ENCODE peak calls at places on chromosomes 11 and 22, in five cellular contexts. U is H9, O is mesenchymal stem cell, X is neuronal stem cell, K is H1. A is an unnamed sample.

GRCh38 chr11:30478923-30479322 is 107.2 kb downstream of the MPPED2 start:
- DNase-seq in K (no peak), O (peak), U (no peak), X (no peak), A (no peak)

GRCh38 chr11:67178878-67179277 is 59.8 kb downstream of the KDM2A start:
- DNase-seq in O (peak), U (no peak), K (no peak), X (no peak), A (no peak)

GRCh38 chr11:19844806-19845205 is 132.2 kb downstream of the NAV2 start:
- DNase-seq in U (no peak), K (no peak), O (no peak), X (no peak), A (no peak)

GRCh38 chr11:10694481-10695239 is 1.1 kb upstream of the IRAG1 start:
- DNase-seq in U (no peak), K (no peak), O (peak), X (no peak), A (no peak)

GRCh38 chr11:115501895-115502589 is 2.2 kb downstream of the CADM1 start:
- DNase-seq in K (no peak), X (peak), U (no peak), O (peak), A (no peak)

GRCh38 chr11:19168090-19168489 is 33.7 kb downstream of the CSRP3 start:
- DNase-seq in K (no peak), X (no peak), O (no peak), U (no peak), A (no peak)

GRCh38 chr22:38792833-38793232 is 1.1 kb downstream of the DNAL4 start:
- DNase-seq in O (peak), U (no peak), X (no peak), K (no peak), A (peak)

GRCh38 chr11:68584097-68584496 is 100.2 kb upstream of the GAL start:
- DNase-seq in U (peak), X (peak), K (peak), O (no peak), A (peak)

GRCh38 chr22:32746715-32747114 is 54.8 kb upstream of the TIMP3 start:
- DNase-seq in U (no peak), X (no peak), K (no peak), O (no peak), A (peak)

GRCh38 chr11:38795027-38795426 is 2197.0 kb upstream of the RAG2 start:
- DNase-seq in X (no peak), U (no peak), O (no peak), K (no peak), A (no peak)

GRCh38 chr11:96961931-96962330 is 572.1 kb downstream of the JRKL start:
- DNase-seq in U (no peak), X (no peak), O (no peak), K (no peak), A (no peak)

GRCh38 chr22:35212020-35212419 is 45.3 kb upstream of the HMGXB4 start:
- DNase-seq in O (peak), X (no peak), K (no peak), U (no peak), A (peak)

GRCh38 chr22:49768511-49768910 is 59.2 kb downstream of the BRD1 start:
- DNase-seq in X (no peak), K (no peak), U (no peak), O (no peak), A (no peak)

GRCh38 chr11:108568183-108568858 is 25.2 kb downstream of the EXPH5 start:
- DNase-seq in K (peak), X (no peak), O (no peak), U (no peak), A (no peak)

GRCh38 chr11:35943761-35944502 is at the start of gene LDLRAD3:
- DNase-seq in X (peak), O (peak), U (peak), K (peak), A (peak)

GRCh38 chr22:23219787-23220484 is 39.6 kb downstream of the BCR start:
- DNase-seq in K (no peak), O (peak), X (no peak), U (no peak), A (peak)

GRCh38 chr11:119369035-119369925 is 12.2 kb downstream of the USP2 start:
- DNase-seq in X (no peak), U (no peak), K (no peak), O (no peak), A (no peak)

GRCh38 chr11:93861808-93862207 is 11.4 kb upstream of the VSTM5 start:
- DNase-seq in O (no peak), K (no peak), U (no peak), X (no peak), A (no peak)

GRCh38 chr11:7949934-7950333 is 8.4 kb upstream of the OR10A3 start:
- DNase-seq in X (no peak), U (no peak), O (no peak), K (no peak), A (no peak)

GRCh38 chr22:20591295-20591645 is 83.9 kb downstream of the MED15 start:
- DNase-seq in K (peak), O (no peak), U (no peak), X (no peak), A (no peak)

GRCh38 chr11:17439316-17439782 is 37.3 kb downstream of the ABCC8 start:
- DNase-seq in O (no peak), X (no peak), K (no peak), U (peak), A (no peak)

GRCh38 chr11:112903310-112903709 is 57.9 kb upstream of the NCAM1 start:
- DNase-seq in K (no peak), O (no peak), X (no peak), U (no peak), A (no peak)

GRCh38 chr22:30933457-30933856 is 35.1 kb downstream of the MORC2 start:
- DNase-seq in K (no peak), O (no peak), U (no peak), X (no peak), A (no peak)

GRCh38 chr11:102226702-102227101 is 90.6 kb upstream of the BIRC3 start:
- DNase-seq in X (no peak), K (no peak), O (peak), U (no peak), A (no peak)

GRCh38 chr22:44342347-44342956 is 29.7 kb upstream of the SHISAL1 start:
- DNase-seq in O (no peak), U (no peak), X (no peak), K (no peak), A (no peak)
- H3K18ac ChIP-seq in O (no peak), U (no peak), X (peak), K (no peak), A (no peak)

GRCh38 chr22:46579751-46580449 is 40.3 kb upstream of the GRAMD4 start:
- DNase-seq in X (no peak), U (peak), O (no peak), K (no peak), A (no peak)

GRCh38 chr22:46577361-46578249 is 40.2 kb upstream of the CELSR1 start:
- DNase-seq in X (no peak), K (no peak), U (peak), O (no peak), A (no peak)

GRCh38 chr22:46578251-46578823 is 40.9 kb upstream of the CELSR1 start:
- DNase-seq in O (no peak), U (peak), X (no peak), K (no peak), A (no peak)

GRCh38 chr22:46580940-46581579 is 39.1 kb upstream of the GRAMD4 start:
- DNase-seq in X (no peak), K (no peak), U (no peak), O (no peak), A (no peak)

GRCh38 chr22:46578824-46579561 is 41.2 kb upstream of the GRAMD4 start:
- DNase-seq in O (peak), X (no peak), K (no peak), U (peak), A (peak)
- H2BK12ac ChIP-seq in O (no peak), X (peak), K (no peak), U (no peak), A (no peak)

GRCh38 chr11:70497536-70498075 is 99.3 kb downstream of the CTTN start:
- DNase-seq in K (no peak), U (no peak), O (no peak), X (no peak), A (no peak)
- H3K18ac ChIP-seq in K (no peak), U (no peak), O (no peak), X (peak), A (no peak)

GRCh38 chr11:124915541-124916369 is 3.3 kb upstream of the HEPN1 start:
- DNase-seq in O (peak), U (no peak), X (no peak), K (no peak), A (no peak)
- H2BK12ac ChIP-seq in O (no peak), U (no peak), X (no peak), K (peak), A (no peak)

GRCh38 chr11:76768091-76769047 is 14.8 kb upstream of the TSKU start:
- DNase-seq in O (peak), K (no peak), U (no peak), X (no peak), A (no peak)
- H3K18ac ChIP-seq in O (peak), K (peak), U (no peak), X (peak), A (no peak)

DNA sequence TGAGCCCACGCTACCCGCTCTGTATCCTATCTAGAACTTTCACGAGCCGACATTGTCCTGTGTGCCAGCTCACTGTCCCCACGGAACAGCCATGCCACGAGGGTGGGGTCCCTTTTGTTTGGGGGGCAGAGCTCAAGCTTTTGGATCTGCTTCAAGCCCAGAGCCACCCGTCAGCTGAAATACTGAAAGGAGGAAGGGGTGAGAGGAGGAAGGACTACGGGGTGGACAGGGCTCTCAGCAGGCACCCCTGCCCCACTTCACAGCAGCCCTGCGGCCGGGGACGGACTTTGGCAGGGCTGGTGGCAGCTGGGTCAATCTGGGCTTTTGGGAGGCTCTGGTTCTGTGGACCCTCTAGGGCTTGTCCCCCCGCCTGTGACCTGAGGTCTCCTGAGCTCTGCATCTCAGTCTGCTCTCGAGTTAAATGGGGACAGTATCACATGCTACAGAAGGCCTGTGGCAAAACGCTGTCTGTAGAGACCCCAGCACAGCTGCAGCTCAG is 30.0 kb upstream of the MUC5AC start:
- DNase-seq in K (no peak), U (no peak), O (no peak), X (no peak), A (no peak)
- H2BK12ac ChIP-seq in K (no peak), U (no peak), O (no peak), X (no peak), A (no peak)

DNA sequence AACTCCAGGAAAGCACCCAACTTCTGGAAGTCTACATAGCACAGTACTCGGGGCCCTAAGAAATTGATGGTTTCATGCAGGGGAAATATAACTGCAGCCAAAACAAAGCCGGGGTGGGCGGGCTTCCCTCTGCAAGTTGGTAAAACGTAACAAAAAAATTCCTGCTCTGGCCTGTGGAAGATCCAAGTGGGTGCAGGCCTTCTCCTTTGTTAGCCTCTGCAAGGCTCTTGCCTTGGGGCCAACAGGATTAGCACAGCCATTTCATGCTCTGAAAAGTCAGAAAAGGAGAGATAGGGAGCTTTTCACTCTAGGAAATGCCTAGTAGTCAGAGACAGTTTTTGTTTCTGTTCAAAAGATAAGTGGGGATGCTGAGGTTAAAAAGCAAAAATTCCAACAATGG is 72.1 kb upstream of the CHRM4 start:
- DNase-seq in O (no peak), K (no peak), X (peak), U (no peak), A (no peak)
- H3K18ac ChIP-seq in O (no peak), K (no peak), X (no peak), U (no peak), A (no peak)

GRCh38 chr11:26865703-26866102 is 128.2 kb upstream of the FIBIN start:
- DNase-seq in O (no peak), K (no peak), X (no peak), U (no peak), A (no peak)
- H2BK12ac ChIP-seq in O (no peak), K (no peak), X (no peak), U (no peak), A (no peak)

A was measured in trophoblast cell.